ENCODE peak calls at places on chromosome X, in seven cellular contexts. K is mammary epithelial cell, A is tibial artery, J is transverse colon, E is OCI-LY7, D is heart right ventricle, V is IMR-90. I is an unnamed sample. For H3K36me3, the result is how much of the 10 kb centered on the place peaks cover.

GRCh38 chrX:110125435-110125834 is 122.5 kb downstream of the TMEM164 start:
- DNase-seq in K (no peak), A (no peak), J (no peak), E (no peak), D (no peak), V (peak), I (no peak)

GRCh38 chrX:29581223-29581622 is 634.1 kb upstream of the MAGEB2 start:
- DNase-seq in K (no peak), A (no peak), J (no peak), E (no peak), D (no peak), V (no peak), I (no peak)

GRCh38 chrX:28649541-28649940 is 62.3 kb downstream of the IL1RAPL1 start:
- DNase-seq in K (no peak), A (no peak), J (no peak), E (no peak), D (no peak), V (peak), I (no peak)

GRCh38 chrX:154799554-154800348 is 5.5 kb downstream of the MPP1 start:
- DNase-seq in K (no peak), A (no peak), J (peak), E (no peak), D (no peak), V (peak), I (no peak)

GRCh38 chrX:122092978-122093377 is 1045.6 kb downstream of the GLUD2 start:
- DNase-seq in K (no peak), A (no peak), J (no peak), E (no peak), D (no peak), V (no peak), I (no peak)

GRCh38 chrX:87873347-87873941 is 355.8 kb downstream of the KLHL4 start:
- DNase-seq in K (no peak), A (no peak), J (no peak), E (no peak), D (no peak), V (no peak), I (no peak)

GRCh38 chrX:16511776-16512400 is 138.1 kb upstream of the S100G start:
- DNase-seq in K (no peak), A (no peak), J (no peak), E (no peak), D (no peak), V (peak), I (no peak)

GRCh38 chrX:38754102-38754790 is 47.0 kb upstream of the MID1IP1 start:
- DNase-seq in K (peak), A (no peak), J (no peak), E (peak), D (no peak), V (peak), I (peak)

GRCh38 chrX:149871940-149872339 is 9.0 kb upstream of the MAGEA8 start:
- DNase-seq in K (peak), A (no peak), J (peak), E (peak), D (no peak), V (no peak), I (peak)

GRCh38 chrX:38669425-38669824 is 108.1 kb downstream of the TSPAN7 start:
- DNase-seq in K (no peak), A (no peak), J (no peak), E (peak), D (no peak), V (no peak), I (no peak)

GRCh38 chrX:46588263-46588662 is 14.7 kb downstream of the CHST7 start:
- DNase-seq in K (no peak), A (peak), J (peak), E (peak), D (peak), V (peak), I (peak)

GRCh38 chrX:20906571-20906970 is 467.6 kb upstream of the CNKSR2 start:
- DNase-seq in K (peak), A (no peak), J (no peak), E (no peak), D (no peak), V (no peak), I (no peak)

GRCh38 chrX:31838617-31839016 is 766.8 kb upstream of the FTHL17 start:
- DNase-seq in K (no peak), A (no peak), J (no peak), E (no peak), D (no peak), V (no peak), I (no peak)

GRCh38 chrX:12434493-12434892 is 296.2 kb downstream of the FRMPD4 start:
- DNase-seq in K (no peak), A (no peak), J (no peak), E (no peak), D (no peak), V (no peak), I (no peak)

GRCh38 chrX:69077895-69078455 is 87.3 kb downstream of the PJA1 start:
- DNase-seq in K (no peak), A (no peak), J (no peak), E (no peak), D (no peak), V (peak), I (no peak)

GRCh38 chrX:40504801-40505605 is 75.8 kb upstream of the ATP6AP2 start:
- DNase-seq in K (peak), A (no peak), J (no peak), E (no peak), D (no peak), V (peak), I (no peak)

GRCh38 chrX:48910926-48911406 is 480 bp downstream of the SLC35A2 start:
- DNase-seq in K (no peak), A (no peak), J (no peak), E (peak), D (no peak), V (peak), I (no peak)

GRCh38 chrX:87265518-87265917 is 252.1 kb upstream of the KLHL4 start:
- DNase-seq in K (peak), A (no peak), J (no peak), E (no peak), D (no peak), V (no peak), I (no peak)

GRCh38 chrX:109889289-109890006 is 113.5 kb upstream of the TMEM164 start:
- DNase-seq in K (no peak), A (no peak), J (no peak), E (peak), D (no peak), V (peak), I (no peak)

GRCh38 chrX:10832103-10832502 is 211.7 kb upstream of the MID1 start:
- DNase-seq in K (no peak), A (no peak), J (no peak), E (no peak), D (no peak), V (no peak), I (no peak)

GRCh38 chrX:23103546-23103945 is 103.8 kb downstream of the DDX53 start:
- DNase-seq in K (no peak), A (no peak), J (no peak), E (no peak), D (no peak), V (no peak), I (no peak)

GRCh38 chrX:25196221-25196620 is 180.5 kb upstream of the ARX start:
- DNase-seq in K (no peak), A (no peak), J (no peak), E (no peak), D (no peak), V (no peak), I (no peak)

GRCh38 chrX:71540801-71541545 is 8.1 kb downstream of the OGT start:
- DNase-seq in K (no peak), A (no peak), J (no peak), E (peak), D (no peak), V (no peak), I (no peak)
- H3K36me3 ChIP-seq in K (under half), A (under half), J (under half), E (half or more), D (under half), V (under half), I (under half)

GRCh38 chrX:132214518-132214917 is 4.7 kb downstream of the RAP2C start:
- DNase-seq in K (no peak), A (no peak), J (no peak), E (no peak), D (no peak), V (no peak), I (no peak)
- H3K36me3 ChIP-seq in K (under half), A (under half), J (under half), E (under half), D (under half), V (under half), I (under half)

GRCh38 chrX:112830540-112830939 is 10.1 kb downstream of the AMOT start:
- DNase-seq in K (no peak), A (no peak), J (no peak), E (no peak), D (no peak), V (no peak), I (no peak)

GRCh38 chrX:112822892-112823291 is 17.7 kb downstream of the AMOT start:
- DNase-seq in K (no peak), A (no peak), J (no peak), E (no peak), D (no peak), V (no peak), I (no peak)

GRCh38 chrX:112826020-112826419 is 14.6 kb downstream of the AMOT start:
- DNase-seq in K (no peak), A (no peak), J (no peak), E (no peak), D (no peak), V (peak), I (no peak)

GRCh38 chrX:112832481-112833095 is 8.0 kb downstream of the AMOT start:
- DNase-seq in K (peak), A (no peak), J (peak), E (no peak), D (no peak), V (peak), I (no peak)

DNA sequence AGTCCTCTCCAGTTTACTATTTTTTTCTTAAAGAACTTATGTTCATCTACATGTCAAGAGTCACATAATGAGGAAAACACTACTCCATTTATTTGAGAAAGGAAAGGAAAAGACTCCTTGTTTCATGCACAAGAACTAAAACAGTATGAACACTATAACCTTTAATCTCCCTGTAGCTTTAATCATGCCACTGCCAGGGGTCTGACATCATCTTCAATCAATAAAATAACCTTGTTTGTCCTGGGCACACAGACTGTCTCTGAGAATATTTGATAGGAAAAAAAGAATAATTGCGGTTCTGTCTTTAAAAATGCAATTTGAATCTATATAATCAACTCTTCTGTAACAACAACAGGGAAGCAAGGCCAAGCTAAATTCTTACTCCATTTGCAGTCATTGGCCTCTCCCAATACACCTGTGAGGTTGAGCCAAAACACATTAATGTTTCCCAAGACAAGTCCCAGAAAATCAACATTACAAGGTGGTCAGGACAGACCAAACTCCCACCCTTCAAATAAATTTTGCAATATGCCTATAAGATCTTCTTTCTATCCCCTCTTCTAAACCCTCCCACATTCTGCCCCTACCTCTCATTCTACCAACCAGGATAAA is 13.2 kb downstream of the AMOT start:
- DNase-seq in K (no peak), A (no peak), J (no peak), E (no peak), D (no peak), V (no peak), I (no peak)
- H3K36me3 ChIP-seq in K (under half), A (under half), J (under half), E (under half), D (under half), V (under half), I (under half)

GRCh38 chrX:81729269-81729777 is 527.4 kb downstream of the SH3BGRL start:
- DNase-seq in K (no peak), A (no peak), J (no peak), E (no peak), D (no peak), V (no peak), I (no peak)

GRCh38 chrX:81728622-81729021 is 526.7 kb downstream of the SH3BGRL start:
- DNase-seq in K (no peak), A (no peak), J (no peak), E (no peak), D (no peak), V (no peak), I (no peak)
- H3K36me3 ChIP-seq in K (under half), A (under half), J (under half), E (under half), D (under half), V (under half), I (under half)

DNA sequence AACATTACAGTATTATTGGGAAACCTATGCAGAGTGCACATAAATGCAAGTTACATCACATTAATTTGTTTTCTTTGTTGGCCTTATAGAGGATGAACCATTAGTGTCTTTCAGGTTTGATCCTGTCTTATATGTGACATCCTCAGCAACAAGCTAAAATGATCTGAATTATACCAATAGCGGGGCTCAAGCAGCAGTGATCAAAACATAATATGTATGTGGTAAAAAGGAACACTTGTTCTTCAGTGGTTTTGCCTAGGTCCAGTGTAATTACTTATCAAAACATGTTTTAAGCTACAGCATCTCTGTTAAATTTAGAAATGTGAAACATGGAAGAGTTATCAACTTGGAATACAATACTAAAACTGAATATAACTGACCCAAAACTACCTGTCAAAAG is 9.1 kb downstream of the TAF9B start:
- DNase-seq in K (no peak), A (no peak), J (no peak), E (no peak), D (no peak), V (no peak), I (no peak)
- H3K36me3 ChIP-seq in K (under half), A (under half), J (under half), E (half or more), D (half or more), V (under half), I (under half)

DNA sequence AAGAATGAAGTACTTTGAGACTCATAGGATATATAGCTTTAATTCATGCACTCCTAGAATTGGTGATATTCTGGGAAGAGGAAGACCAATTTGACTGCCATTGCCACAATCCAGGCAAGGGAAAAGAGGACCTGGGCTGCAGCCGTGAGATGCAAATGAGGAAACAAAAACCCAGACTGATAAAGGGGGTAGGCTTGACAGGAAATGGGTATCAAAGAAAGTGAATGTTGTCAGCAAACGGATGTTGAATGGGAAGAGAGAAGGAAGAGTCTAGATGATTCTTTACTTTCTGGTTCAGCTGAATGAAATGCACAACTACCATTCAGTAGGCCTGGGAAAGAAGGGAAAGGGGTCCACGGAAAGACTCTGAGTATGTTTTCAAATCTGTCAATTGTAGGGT is 17.1 kb upstream of the ARHGEF6 start:
- DNase-seq in K (no peak), A (no peak), J (no peak), E (no peak), D (no peak), V (no peak), I (no peak)
- H3K36me3 ChIP-seq in K (under half), A (under half), J (under half), E (under half), D (under half), V (under half), I (under half)

GRCh38 chrX:72271091-72271490 is 6.0 kb downstream of the RPS4X start:
- DNase-seq in K (no peak), A (no peak), J (no peak), E (no peak), D (no peak), V (no peak), I (no peak)

GRCh38 chrX:72271812-72272211 is 5.2 kb downstream of the RPS4X start:
- DNase-seq in K (peak), A (no peak), J (no peak), E (no peak), D (no peak), V (no peak), I (no peak)

GRCh38 chrX:72269671-72270251 is 7.3 kb downstream of the RPS4X start:
- DNase-seq in K (peak), A (no peak), J (no peak), E (no peak), D (no peak), V (peak), I (no peak)

GRCh38 chrX:72270316-72270866 is 6.7 kb downstream of the RPS4X start:
- DNase-seq in K (no peak), A (no peak), J (no peak), E (no peak), D (no peak), V (no peak), I (no peak)

GRCh38 chrX:72268601-72269365 is 8.3 kb downstream of the RPS4X start:
- DNase-seq in K (no peak), A (no peak), J (no peak), E (no peak), D (no peak), V (peak), I (no peak)
- H3K36me3 ChIP-seq in K (under half), A (half or more), J (under half), E (half or more), D (under half), V (under half), I (under half)

GRCh38 chrX:123685273-123685672 is 47.6 kb downstream of the THOC2 start:
- DNase-seq in K (no peak), A (no peak), J (no peak), E (no peak), D (no peak), V (no peak), I (no peak)

GRCh38 chrX:123682182-123682581 is 50.7 kb downstream of the THOC2 start:
- DNase-seq in K (no peak), A (no peak), J (no peak), E (no peak), D (no peak), V (no peak), I (no peak)
- H3K36me3 ChIP-seq in K (under half), A (under half), J (under half), E (half or more), D (under half), V (under half), I (under half)